ENCODE peak calls at places on chromosomes 11 and 22, in four cellular contexts. Q is activated naive CD4-positive, alpha-beta T cell; G is Daoy; S is stimulated activated CD8-positive, alpha-beta memory T cell treated with anti-CD3 and anti-CD28 coated beads, Interleukin-12 subunit alpha, Interleukin-12 subunit beta, amount 100 ng/mL, for 1 hour. P is an unnamed sample.

GRCh38 chr22:36770946-36771340 is 5.0 kb downstream of the IFT27 start:
- DNase-seq in Q (no peak), G (no peak), S (no peak), P (no peak)

GRCh38 chr11:65150513-65151271 is 16.4 kb upstream of the SYVN1 start:
- DNase-seq in Q (no peak), G (peak), S (no peak), P (peak)

GRCh38 chr22:38882480-38882879 is 10.5 kb upstream of the CBX6 start:
- DNase-seq in Q (no peak), G (no peak), S (no peak), P (no peak)

GRCh38 chr11:78429209-78429608 is 11.6 kb upstream of the GAB2 start:
- DNase-seq in Q (no peak), G (no peak), S (no peak), P (no peak)

GRCh38 chr11:69711824-69712801 is 8.3 kb upstream of the FGF19 start:
- DNase-seq in Q (no peak), G (no peak), S (no peak), P (peak)

GRCh38 chr11:58616594-58616993 is 5.9 kb upstream of the CNTF start:
- DNase-seq in Q (no peak), G (peak), S (no peak), P (peak)

GRCh38 chr11:12066799-12067508 is 43.4 kb upstream of the MICAL2 start:
- DNase-seq in Q (no peak), G (peak), S (no peak), P (peak)

GRCh38 chr22:38034278-38034882 is 22.8 kb upstream of the PICK1 start:
- DNase-seq in Q (no peak), G (peak), S (no peak), P (peak)